ENCODE peak calls at places on chromosomes 5 and 9, in ten cellular contexts. Q, R, W, K, A, X, C, T, Z and L are unnamed samples.

GRCh38 chr5:57804007-57804444 is 321.4 kb upstream of the ACTBL2 start:
- DNase-seq in Z (no peak), Q (no peak), C (peak; percentile 96), A (no peak), K (no peak), T (no peak), R (no peak), W (no peak), X (no peak), L (no peak)

GRCh38 chr5:14879985-14880589 is 8.5 kb upstream of the ANKH start:
- DNase-seq in W (no peak), T (no peak), C (no peak), Q (no peak), A (no peak), R (no peak), K (no peak), Z (no peak), X (no peak), L (no peak)

GRCh38 chr9:92728831-92729734 is 35.5 kb downstream of the BICD2 start:
- DNase-seq in T (no peak), X (no peak), Q (no peak), A (peak; percentile 65), Z (no peak), K (peak; percentile 54), W (no peak), R (no peak), C (no peak), L (no peak)

GRCh38 chr5:76958976-76959767 is 6.3 kb downstream of the CRHBP start:
- DNase-seq in Q (no peak), R (no peak), A (no peak), W (no peak), X (no peak), Z (no peak), C (peak; percentile 83), K (peak; percentile 65), T (peak; percentile 54), L (no peak)

GRCh38 chr5:169431386-169431785 is 130.4 kb upstream of the SLIT3 start:
- DNase-seq in R (no peak), Z (no peak), K (no peak), Q (no peak), X (no peak), C (no peak), A (no peak), T (no peak), W (no peak), L (no peak)

GRCh38 chr9:76655970-76656369 is 108.3 kb upstream of the PCA3 start:
- DNase-seq in X (no peak), C (no peak), K (peak; percentile 61), A (no peak), W (no peak), T (no peak), Z (no peak), R (no peak), Q (no peak), L (no peak)

GRCh38 chr9:89865357-89865756 is 260.5 kb downstream of the GADD45G start:
- DNase-seq in A (no peak), Z (no peak), W (no peak), C (no peak), R (no peak), X (no peak), Q (peak; percentile 18), K (no peak), T (no peak), L (no peak)

GRCh38 chr9:106174331-106174730 is 480.0 kb downstream of the TMEM38B start:
- DNase-seq in C (no peak), X (no peak), T (no peak), W (no peak), K (no peak), Q (no peak), Z (no peak), R (no peak), A (no peak), L (no peak)

GRCh38 chr5:37435261-37435660 is 56.1 kb downstream of the WDR70 start:
- DNase-seq in Z (no peak), K (no peak), W (no peak), A (no peak), R (no peak), C (peak; percentile 18), Q (no peak), T (no peak), X (no peak), L (no peak)

GRCh38 chr9:88950341-88951141 is 40.7 kb upstream of the S1PR3 start:
- DNase-seq in X (no peak), A (no peak), R (no peak), W (peak; percentile 67), C (no peak), Z (no peak), Q (no peak), T (no peak), K (no peak), L (no peak)

GRCh38 chr5:141567513-141568117 is 51.2 kb downstream of the DIAPH1 start:
- DNase-seq in Q (no peak), R (no peak), K (peak; percentile 33), X (no peak), A (no peak), W (no peak), C (no peak), T (no peak), Z (no peak), L (no peak)

GRCh38 chr5:173501271-173501670 is 115.2 kb downstream of the BOD1 start:
- DNase-seq in X (no peak), K (no peak), C (no peak), Z (no peak), A (no peak), W (no peak), T (no peak), Q (no peak), R (no peak), L (no peak)